ENCODE peak calls at places on chromosome 2, in six cellular contexts. One of them, this sample, is unnamed.

GRCh38 chr2:218010116-218010837 is 7.5 kb upstream of the TNS1 start:
- DNase-seq in lower lobe of right lung: peak
- DNase-seq in choroid plexus epithelial cell: no peak
- DNase-seq in C1 segment of cervical spinal cord: no peak
- DNase-seq in progenitor cell of endocrine pancreas: peak
- DNase-seq in uterus: peak
- DNase-seq in this sample: peak

GRCh38 chr2:113818382-113818951 is 62.0 kb upstream of the SLC35F5 start:
- DNase-seq in C1 segment of cervical spinal cord: no peak
- DNase-seq in uterus: peak
- DNase-seq in lower lobe of right lung: peak
- DNase-seq in progenitor cell of endocrine pancreas: no peak
- DNase-seq in choroid plexus epithelial cell: peak
- DNase-seq in this sample: peak

GRCh38 chr2:212854766-212855165 is 296.6 kb downstream of the IKZF2 start:
- DNase-seq in lower lobe of right lung: no peak
- DNase-seq in choroid plexus epithelial cell: no peak
- DNase-seq in progenitor cell of endocrine pancreas: no peak
- DNase-seq in C1 segment of cervical spinal cord: no peak
- DNase-seq in uterus: no peak
- DNase-seq in this sample: no peak

GRCh38 chr2:239298126-239298804 is 102.6 kb downstream of the HDAC4 start:
- DNase-seq in C1 segment of cervical spinal cord: no peak
- DNase-seq in uterus: peak
- DNase-seq in choroid plexus epithelial cell: no peak
- DNase-seq in lower lobe of right lung: no peak
- DNase-seq in progenitor cell of endocrine pancreas: no peak
- DNase-seq in this sample: no peak

GRCh38 chr2:208781166-208781565 is 374.6 kb downstream of the PTH2R start:
- DNase-seq in choroid plexus epithelial cell: no peak
- DNase-seq in uterus: no peak
- DNase-seq in lower lobe of right lung: no peak
- DNase-seq in C1 segment of cervical spinal cord: no peak
- DNase-seq in progenitor cell of endocrine pancreas: no peak
- DNase-seq in this sample: no peak

GRCh38 chr2:215364157-215365155 is 52.6 kb downstream of the ATIC start:
- DNase-seq in C1 segment of cervical spinal cord: no peak
- DNase-seq in lower lobe of right lung: no peak
- DNase-seq in progenitor cell of endocrine pancreas: no peak
- DNase-seq in choroid plexus epithelial cell: peak
- DNase-seq in uterus: no peak
- DNase-seq in this sample: no peak

GRCh38 chr2:140658766-140659165 is 1472.0 kb downstream of the LRP1B start:
- DNase-seq in lower lobe of right lung: no peak
- DNase-seq in C1 segment of cervical spinal cord: no peak
- DNase-seq in progenitor cell of endocrine pancreas: no peak
- DNase-seq in choroid plexus epithelial cell: peak
- DNase-seq in uterus: no peak
- DNase-seq in this sample: no peak

GRCh38 chr2:54052825-54053718 is 62.3 kb upstream of the ACYP2 start:
- DNase-seq in choroid plexus epithelial cell: no peak
- DNase-seq in C1 segment of cervical spinal cord: no peak
- DNase-seq in uterus: no peak
- DNase-seq in progenitor cell of endocrine pancreas: no peak
- DNase-seq in lower lobe of right lung: no peak
- DNase-seq in this sample: no peak

GRCh38 chr2:113848758-113849460 is 41.0 kb upstream of the ACTR3 start:
- DNase-seq in uterus: no peak
- DNase-seq in C1 segment of cervical spinal cord: no peak
- DNase-seq in progenitor cell of endocrine pancreas: no peak
- DNase-seq in lower lobe of right lung: no peak
- DNase-seq in choroid plexus epithelial cell: no peak
- DNase-seq in this sample: peak

GRCh38 chr2:239357954-239358754 is 42.7 kb downstream of the HDAC4 start:
- DNase-seq in choroid plexus epithelial cell: peak
- DNase-seq in uterus: no peak
- DNase-seq in C1 segment of cervical spinal cord: no peak
- DNase-seq in lower lobe of right lung: no peak
- DNase-seq in progenitor cell of endocrine pancreas: no peak
- DNase-seq in this sample: peak

GRCh38 chr2:151654891-151655290 is 79.4 kb downstream of the NEB start:
- DNase-seq in uterus: no peak
- DNase-seq in C1 segment of cervical spinal cord: no peak
- DNase-seq in choroid plexus epithelial cell: no peak
- DNase-seq in progenitor cell of endocrine pancreas: no peak
- DNase-seq in lower lobe of right lung: no peak
- DNase-seq in this sample: no peak

GRCh38 chr2:66463206-66463605 is 28.3 kb downstream of the MEIS1 start:
- DNase-seq in choroid plexus epithelial cell: no peak
- DNase-seq in C1 segment of cervical spinal cord: no peak
- DNase-seq in lower lobe of right lung: no peak
- DNase-seq in uterus: no peak
- DNase-seq in progenitor cell of endocrine pancreas: no peak
- DNase-seq in this sample: no peak